ENCODE peak calls at places on chromosomes 12 and 14, in nine cellular contexts. P is A549; T is SK-N-SH; O is astrocyte of the spinal cord; N is endothelial cell of umbilical vein; G is CD8-positive, alpha-beta T cell; Z is adrenal gland; H is CD4-positive, alpha-beta memory T cell; W is transverse colon. R is an unnamed sample.
A peak's percentile ranks its signal among the peaks of the same experiment; 100 is the strongest.

GRCh38 chr14:67973415-67973814 is 153.8 kb downstream of the RAD51B start:
- DNase-seq in H (no peak), O (no peak), N (no peak), G (no peak), W (no peak), T (peak; percentile 15), P (no peak), Z (no peak), R (no peak)

GRCh38 chr12:108337235-108338223 is 1.6 kb downstream of the CMKLR1 start:
- DNase-seq in G (no peak), P (peak; percentile 39), Z (no peak), H (no peak), W (no peak), O (peak; percentile 12), T (peak; percentile 72), N (peak; percentile 33), R (no peak)

GRCh38 chr14:94644102-94644535 is 31.9 kb downstream of the SERPINA3 start:
- DNase-seq in H (no peak), Z (no peak), T (no peak), W (no peak), G (no peak), N (no peak), P (no peak), O (no peak), R (no peak)

GRCh38 chr14:50347521-50347920 is 35.4 kb downstream of the DMAC2L start:
- DNase-seq in G (no peak), H (no peak), N (peak; percentile 43), P (peak; percentile 42), O (peak; percentile 50), W (no peak), Z (no peak), T (no peak), R (no peak)

GRCh38 chr14:64951724-64952123 is 9.2 kb upstream of the GPX2 start:
- DNase-seq in T (no peak), H (no peak), P (no peak), G (no peak), N (no peak), Z (no peak), W (no peak), O (no peak), R (no peak)

GRCh38 chr12:121748218-121748570 is 35.6 kb downstream of the TMEM120B start:
- DNase-seq in W (no peak), T (no peak), H (no peak), Z (peak; percentile 28), O (no peak), N (no peak), P (peak; percentile 92), G (no peak), R (no peak)

GRCh38 chr12:79454338-79454777 is 236.4 kb downstream of the PAWR start:
- DNase-seq in Z (peak; percentile 21), H (no peak), T (no peak), W (no peak), N (peak; percentile 93), P (no peak), O (peak; percentile 77), G (no peak), R (no peak)

GRCh38 chr14:98101323-98101722 is 1170.7 kb downstream of the BCL11B start:
- DNase-seq in Z (no peak), N (no peak), W (no peak), H (no peak), G (no peak), O (no peak), T (no peak), P (no peak), R (no peak)

GRCh38 chr12:1531160-1531653 is 63.2 kb downstream of the FBXL14 start:
- DNase-seq in O (no peak), H (no peak), Z (no peak), W (no peak), T (no peak), G (no peak), P (no peak), N (no peak), R (no peak)

GRCh38 chr14:23559010-23559920 is 3.2 kb downstream of the THTPA start:
- DNase-seq in O (peak; percentile 44), G (peak; percentile 71), T (peak; percentile 76), W (peak; percentile 39), P (peak; percentile 60), H (peak; percentile 56), Z (no peak), N (peak; percentile 35), R (no peak)

GRCh38 chr12:56193025-56193578 is 3.8 kb upstream of the SMARCC2 start:
- DNase-seq in N (peak; percentile 85), Z (peak; percentile 85), H (peak; percentile 77), G (peak; percentile 77), O (peak; percentile 89), P (peak; percentile 91), T (peak; percentile 73), W (peak; percentile 84), R (peak; percentile 79)

GRCh38 chr12:123388948-123389559 is 5.1 kb downstream of the KMT5A start:
- DNase-seq in G (no peak), T (peak; percentile 82), H (no peak), W (no peak), N (no peak), P (no peak), Z (no peak), O (no peak), R (no peak)

GRCh38 chr14:73763396-73763795 is 49.2 kb upstream of the PNMA1 start:
- DNase-seq in P (no peak), N (no peak), G (no peak), W (peak; percentile 26), O (no peak), T (no peak), H (no peak), Z (no peak), R (no peak)

GRCh38 chr14:73761621-73762355 is 47.6 kb upstream of the PNMA1 start:
- DNase-seq in O (no peak), H (no peak), G (peak; percentile 14), Z (no peak), W (no peak), P (no peak), N (no peak), T (no peak), R (no peak)

GRCh38 chr14:73762375-73762822 is 48.2 kb upstream of the PNMA1 start:
- DNase-seq in G (peak; percentile 10), Z (no peak), T (no peak), H (no peak), O (no peak), N (no peak), W (peak; percentile 70), P (peak; percentile 51), R (no peak)

GRCh38 chr14:73764406-73764805 is 50.2 kb upstream of the PNMA1 start:
- DNase-seq in Z (no peak), O (no peak), N (no peak), T (no peak), H (no peak), P (no peak), G (no peak), W (peak; percentile 46), R (no peak)

DNA sequence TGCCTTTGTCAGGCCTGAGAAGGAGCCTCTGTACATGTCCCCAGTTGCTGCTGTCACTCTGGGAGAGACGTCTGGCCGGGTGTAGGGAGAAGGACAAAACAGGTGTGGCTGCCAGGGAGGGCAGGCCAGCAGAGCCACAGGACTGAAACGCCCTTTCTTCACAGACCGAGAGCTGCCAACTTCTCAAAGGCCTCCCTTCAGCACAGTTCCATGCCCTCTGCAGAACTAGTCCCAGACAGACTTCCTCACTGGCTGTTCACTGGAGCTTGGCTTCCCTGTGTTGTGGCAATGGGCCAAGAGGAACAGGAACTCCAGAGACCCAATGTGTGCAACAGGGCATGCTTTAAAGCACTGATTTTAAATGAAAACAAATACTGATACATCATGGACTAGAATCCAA is 50.7 kb upstream of the PNMA1 start:
- DNase-seq in O (no peak), P (no peak), W (peak; percentile 79), Z (peak; percentile 70), T (no peak), N (peak; percentile 81), G (no peak), H (no peak), R (no peak)
- H3K4me3 ChIP-seq in O (no peak overlapping the region), P (no peak overlapping the region), W (no peak overlapping the region), Z (no peak overlapping the region), T (no peak overlapping the region), N (no peak overlapping the region), G (no peak overlapping the region), H (no peak overlapping the region), R (no peak overlapping the region)

GRCh38 chr14:102076793-102077759 is 9.8 kb downstream of the HSP90AA1 start:
- DNase-seq in T (no peak), W (no peak), Z (no peak), H (no peak), G (no peak), P (no peak), N (no peak), O (no peak), R (no peak)

GRCh38 chr14:102075155-102075554 is 11.7 kb downstream of the HSP90AA1 start:
- DNase-seq in O (no peak), G (no peak), W (no peak), H (no peak), P (no peak), Z (no peak), T (no peak), N (no peak), R (no peak)

GRCh38 chr14:102066041-102066451 is 20.8 kb downstream of the HSP90AA1 start:
- DNase-seq in H (no peak), P (no peak), Z (no peak), G (no peak), W (no peak), O (no peak), T (peak; percentile 14), N (no peak), R (no peak)

GRCh38 chr14:102074415-102074964 is 12.4 kb downstream of the HSP90AA1 start:
- DNase-seq in T (no peak), W (no peak), N (no peak), P (no peak), H (no peak), G (no peak), Z (no peak), O (no peak), R (no peak)

GRCh38 chr14:102071283-102071998 is 15.4 kb downstream of the HSP90AA1 start:
- DNase-seq in N (no peak), O (peak; percentile 65), G (no peak), P (no peak), Z (no peak), H (no peak), T (no peak), W (no peak), R (no peak)
- H3K4me3 ChIP-seq in N (no peak overlapping the region), O (no peak overlapping the region), G (no peak overlapping the region), P (no peak overlapping the region), Z (no peak overlapping the region), H (no peak overlapping the region), T (no peak overlapping the region), W (no peak overlapping the region), R (no peak overlapping the region)

DNA sequence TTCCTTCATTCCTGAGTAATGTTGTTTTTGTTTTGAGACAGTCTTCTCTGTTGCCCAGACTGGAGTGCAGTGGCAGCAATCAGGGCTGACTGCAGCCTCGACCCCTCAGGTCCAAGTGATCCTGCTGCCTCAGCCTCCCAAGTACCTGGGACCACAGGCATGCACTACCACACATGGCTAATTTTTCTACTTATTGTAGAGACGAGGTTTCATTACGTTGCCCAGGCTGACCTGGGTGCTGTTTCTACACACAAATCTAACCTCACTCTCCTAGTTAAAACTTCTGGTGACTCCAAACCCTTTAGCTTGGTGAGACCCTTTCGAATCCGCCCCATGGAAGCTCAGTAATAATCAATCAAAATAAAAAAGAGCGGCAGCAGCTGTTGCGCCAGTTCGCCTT is 1.3 kb downstream of the TMEM116 start:
- DNase-seq in W (no peak), G (no peak), Z (no peak), T (no peak), P (no peak), N (no peak), H (no peak), O (no peak), R (no peak)
- H3K4me3 ChIP-seq in W (no peak overlapping the region), G (peak overlapping the region; percentile 87), Z (no peak overlapping the region), T (peak overlapping the region; percentile 94), P (peak overlapping the region; percentile 86), N (no peak overlapping the region), H (peak overlapping the region; percentile 68), O (peak overlapping the region; percentile 89), R (peak overlapping the region; percentile 99)

GRCh38 chr14:56895154-56895553 is 84.9 kb upstream of the OTX2 start:
- DNase-seq in T (no peak), O (no peak), G (no peak), H (no peak), W (no peak), Z (no peak), P (no peak), N (no peak), R (no peak)
- H3K4me3 ChIP-seq in T (no peak overlapping the region), O (no peak overlapping the region), G (no peak overlapping the region), H (no peak overlapping the region), W (no peak overlapping the region), Z (no peak overlapping the region), P (no peak overlapping the region), N (no peak overlapping the region), R (no peak overlapping the region)